ENCODE peak calls at places on chromosome 21, in nine cellular contexts. V is fibroblast of mammary gland; P is left ventricle myocardium inferior; M is lower leg skin; U is ecto neural progenitor cell; B is mucosa of descending colon; A is activated naive CD8-positive, alpha-beta T cell treated with anti-CD3 and anti-CD28 coated beads for 36 hours; D is EL; F is fibroblast of the aortic adventitia. Y is an unnamed sample.

GRCh38 chr21:21367583-21367982 is 369.4 kb downstream of the NCAM2 start:
- DNase-seq in V (no peak), P (no peak), M (no peak), U (no peak), B (no peak), A (no peak), D (no peak), F (no peak), Y (no peak)

GRCh38 chr21:25518491-25518911 is 88.8 kb downstream of the MRPL39 start:
- DNase-seq in V (no peak), P (no peak), M (no peak), U (no peak), B (no peak), A (no peak), D (peak), F (no peak), Y (no peak)

GRCh38 chr21:37210017-37210593 is 57.0 kb downstream of the VPS26C start:
- DNase-seq in V (no peak), P (no peak), M (no peak), U (no peak), B (no peak), A (no peak), D (no peak), F (no peak), Y (no peak)

GRCh38 chr21:18384771-18385170 is 18.8 kb downstream of the TMPRSS15 start:
- DNase-seq in V (peak), P (no peak), M (no peak), U (no peak), B (no peak), A (no peak), D (no peak), F (peak), Y (no peak)

GRCh38 chr21:34935452-34935851 is 113.7 kb downstream of the RUNX1 start:
- DNase-seq in V (peak), P (no peak), M (no peak), U (no peak), B (no peak), A (no peak), D (no peak), F (no peak), Y (no peak)

GRCh38 chr21:43300496-43301423 is 126.2 kb downstream of the SIK1 start:
- DNase-seq in V (peak), P (peak), M (no peak), U (no peak), B (peak), A (no peak), D (no peak), F (no peak), Y (peak)

GRCh38 chr21:41012425-41012824 is 155.5 kb upstream of the BACE2 start:
- DNase-seq in V (no peak), P (no peak), M (no peak), U (no peak), B (no peak), A (no peak), D (no peak), F (no peak), Y (no peak)

GRCh38 chr21:37425684-37426083 is 59.1 kb downstream of the DYRK1A start:
- DNase-seq in V (no peak), P (no peak), M (no peak), U (no peak), B (no peak), A (no peak), D (no peak), F (no peak), Y (no peak)

GRCh38 chr21:32719085-32719484 is 8.7 kb downstream of the SYNJ1 start:
- DNase-seq in V (no peak), P (no peak), M (no peak), U (no peak), B (no peak), A (no peak), D (no peak), F (no peak), Y (no peak)

GRCh38 chr21:46229133-46229922 is 754 bp upstream of the LSS start:
- DNase-seq in V (no peak), P (no peak), M (peak), U (peak), B (peak), A (peak), D (peak), F (no peak), Y (no peak)

GRCh38 chr21:26106562-26106961 is 64.0 kb downstream of the APP start:
- DNase-seq in V (no peak), P (no peak), M (no peak), U (no peak), B (no peak), A (no peak), D (no peak), F (no peak), Y (no peak)

GRCh38 chr21:42097860-42098259 is 26.7 kb downstream of the UMODL1 start:
- DNase-seq in V (peak), P (no peak), M (peak), U (no peak), B (peak), A (no peak), D (peak), F (peak), Y (peak)

GRCh38 chr21:32135401-32136363 is 143.2 kb downstream of the MIS18A start:
- DNase-seq in V (peak), P (no peak), M (no peak), U (peak), B (no peak), A (no peak), D (peak), F (no peak), Y (no peak)

GRCh38 chr21:35616090-35616489 is 444.2 kb downstream of the SETD4 start:
- DNase-seq in V (peak), P (no peak), M (no peak), U (no peak), B (no peak), A (no peak), D (peak), F (peak), Y (no peak)

GRCh38 chr21:21971384-21971783 is 973.2 kb downstream of the NCAM2 start:
- DNase-seq in V (no peak), P (no peak), M (no peak), U (no peak), B (no peak), A (no peak), D (peak), F (no peak), Y (no peak)

GRCh38 chr21:42550817-42551216 is 37.2 kb downstream of the SLC37A1 start:
- DNase-seq in V (no peak), P (no peak), M (no peak), U (no peak), B (no peak), A (no peak), D (no peak), F (no peak), Y (no peak)

GRCh38 chr21:36388835-36389234 is 3.6 kb downstream of the CHAF1B start:
- DNase-seq in V (no peak), P (no peak), M (no peak), U (peak), B (no peak), A (no peak), D (no peak), F (peak), Y (no peak)

GRCh38 chr21:35743571-35743970 is 316.8 kb downstream of the SETD4 start:
- DNase-seq in V (peak), P (no peak), M (no peak), U (no peak), B (no peak), A (no peak), D (peak), F (no peak), Y (no peak)

GRCh38 chr21:35528109-35529042 is 479.3 kb upstream of the RUNX1 start:
- DNase-seq in V (no peak), P (peak), M (no peak), U (no peak), B (peak), A (peak), D (peak), F (peak), Y (no peak)

GRCh38 chr21:18000961-18001522 is 181.9 kb upstream of the C21orf91 start:
- DNase-seq in V (no peak), P (no peak), M (no peak), U (no peak), B (no peak), A (no peak), D (no peak), F (no peak), Y (no peak)

GRCh38 chr21:26840912-26841311 is 4.3 kb downstream of the ADAMTS1 start:
- DNase-seq in V (peak), P (peak), M (peak), U (no peak), B (no peak), A (no peak), D (peak), F (peak), Y (peak)